ENCODE peak calls at places on chromosomes 6 and 20, in eight cellular contexts. M is H1, Y is lung, G is lower lobe of right lung, L is MM.1S, T is H9, R is kidney, J is ovary. U is an unnamed sample. For H3K4me1, the result is how much of the 10 kb centered on the place peaks cover.

GRCh38 chr6:118663993-118664985 is 12.9 kb upstream of the CEP85L start:
- DNase-seq in M (no peak), Y (no peak), G (no peak), L (no peak), T (no peak), R (no peak), J (no peak), U (no peak)

GRCh38 chr6:36296240-36296639 is 26.4 kb downstream of the PNPLA1 start:
- DNase-seq in M (no peak), Y (no peak), G (no peak), L (no peak), T (no peak), R (no peak), J (no peak), U (no peak)

GRCh38 chr6:32087574-32088486 is 21.3 kb downstream of the TNXB start:
- DNase-seq in M (peak), Y (peak), G (peak), L (peak), T (peak), R (peak), J (peak), U (no peak)

GRCh38 chr6:75202676-75203131 is 3.1 kb downstream of the COL12A1 start:
- DNase-seq in M (peak), Y (no peak), G (no peak), L (no peak), T (no peak), R (peak), J (peak), U (no peak)

GRCh38 chr6:150987371-150987828 is 121.9 kb downstream of the MTHFD1L start:
- DNase-seq in M (no peak), Y (no peak), G (no peak), L (no peak), T (no peak), R (no peak), J (no peak), U (no peak)

GRCh38 chr6:168658059-168658458 is 217.1 kb downstream of the SMOC2 start:
- DNase-seq in M (no peak), Y (no peak), G (no peak), L (no peak), T (no peak), R (no peak), J (no peak), U (no peak)

GRCh38 chr6:108432792-108433191 is 127.9 kb upstream of the FOXO3 start:
- DNase-seq in M (no peak), Y (no peak), G (no peak), L (no peak), T (no peak), R (no peak), J (no peak), U (no peak)

GRCh38 chr6:168964138-168964892 is 289.3 kb downstream of the THBS2 start:
- DNase-seq in M (no peak), Y (no peak), G (no peak), L (no peak), T (no peak), R (no peak), J (no peak), U (no peak)

GRCh38 chr20:32554965-32555289 is 30.2 kb downstream of the NOL4L start:
- DNase-seq in M (no peak), Y (no peak), G (no peak), L (no peak), T (no peak), R (no peak), J (no peak), U (no peak)

GRCh38 chr6:152318278-152318677 is 318.9 kb downstream of the SYNE1 start:
- DNase-seq in M (no peak), Y (no peak), G (no peak), L (no peak), T (no peak), R (no peak), J (no peak), U (no peak)

GRCh38 chr6:32967151-32968091 is 973 bp upstream of the BRD2 start:
- DNase-seq in M (peak), Y (no peak), G (no peak), L (peak), T (peak), R (no peak), J (no peak), U (no peak)

GRCh38 chr20:8385247-8385646 is 253.2 kb downstream of the PLCB1 start:
- DNase-seq in M (no peak), Y (no peak), G (no peak), L (no peak), T (peak), R (peak), J (no peak), U (no peak)

GRCh38 chr6:53178837-53179432 is 30.3 kb upstream of the GCM1 start:
- DNase-seq in M (no peak), Y (no peak), G (no peak), L (no peak), T (no peak), R (no peak), J (no peak), U (no peak)

GRCh38 chr20:46548688-46549087 is 1.8 kb downstream of the OCSTAMP start:
- DNase-seq in M (no peak), Y (no peak), G (no peak), L (no peak), T (no peak), R (no peak), J (no peak), U (no peak)
- H3K4me1 ChIP-seq in M (under half), Y (under half), G (under half), L (half or more), T (under half), R (under half), J (under half), U (under half)

GRCh38 chr20:18613553-18613952 is 25.7 kb downstream of the DTD1 start:
- DNase-seq in M (no peak), Y (no peak), G (no peak), L (no peak), T (no peak), R (no peak), J (no peak), U (no peak)

GRCh38 chr20:18609741-18610140 is 21.9 kb downstream of the DTD1 start:
- DNase-seq in M (no peak), Y (no peak), G (no peak), L (no peak), T (no peak), R (no peak), J (no peak), U (no peak)

GRCh38 chr20:18615020-18615652 is 27.3 kb downstream of the DTD1 start:
- DNase-seq in M (no peak), Y (no peak), G (no peak), L (no peak), T (no peak), R (no peak), J (no peak), U (no peak)

GRCh38 chr20:18614244-18614643 is 26.4 kb downstream of the DTD1 start:
- DNase-seq in M (no peak), Y (no peak), G (no peak), L (no peak), T (no peak), R (no peak), J (no peak), U (no peak)

GRCh38 chr20:18611492-18611891 is 23.6 kb downstream of the DTD1 start:
- DNase-seq in M (no peak), Y (no peak), G (no peak), L (no peak), T (no peak), R (no peak), J (no peak), U (no peak)
- TF ChIP-seq CTCF in M (no peak), Y (no peak), G (no peak), L (no peak), T (no peak), R (no peak), J (no peak), U (no peak)

GRCh38 chr20:50915424-50915823 is 15.8 kb downstream of the ADNP start:
- DNase-seq in M (no peak), Y (no peak), G (no peak), L (no peak), T (no peak), R (no peak), J (no peak), U (no peak)
- H3K4me1 ChIP-seq in M (under half), Y (under half), G (half or more), L (under half), T (under half), R (under half), J (under half), U (under half)

DNA sequence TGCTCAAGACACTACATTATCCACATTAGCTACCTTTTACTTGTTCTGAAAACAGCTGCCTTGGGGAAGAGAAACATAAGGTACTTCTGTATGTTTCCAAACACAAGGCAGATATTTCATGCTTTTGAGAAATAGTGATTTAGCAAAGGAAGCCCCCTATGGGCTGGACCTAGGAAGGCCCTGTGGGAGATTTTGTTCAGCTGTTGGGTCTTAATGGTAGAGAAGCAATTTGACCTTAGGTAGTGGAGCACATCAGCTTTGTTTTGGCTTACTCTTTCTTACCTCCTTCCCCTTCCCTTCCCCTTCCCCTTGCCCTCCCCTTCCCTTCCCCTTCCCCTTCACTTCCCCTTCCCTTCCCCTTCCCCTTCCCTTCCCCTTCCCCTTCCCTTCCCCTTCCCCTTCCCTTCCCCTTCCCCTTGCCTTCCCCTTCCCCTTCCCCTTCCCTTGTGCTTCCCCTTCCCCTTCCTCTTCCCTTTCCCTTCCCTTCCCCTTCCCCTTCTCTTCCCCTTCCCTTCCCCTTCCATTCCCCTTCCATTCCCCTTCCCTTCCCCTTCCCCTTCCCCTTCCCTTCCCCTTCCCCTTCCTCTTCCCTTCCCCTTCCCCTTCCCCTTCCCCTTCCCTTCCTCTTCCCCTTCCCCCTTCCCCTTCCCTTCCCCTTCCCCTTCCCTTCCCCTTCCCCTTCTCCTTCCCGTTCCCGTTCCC is 84.6 kb downstream of the ANKS1A start:
- DNase-seq in M (no peak), Y (no peak), G (no peak), L (no peak), T (no peak), R (no peak), J (no peak), U (no peak)
- TF ChIP-seq CTCF in M (peak), Y (no peak), G (peak), L (peak), T (peak), R (no peak), J (no peak), U (no peak)

GRCh38 chr20:48825551-48825885 is 2.3 kb downstream of the PREX1 start:
- DNase-seq in M (no peak), Y (no peak), G (no peak), L (no peak), T (no peak), R (no peak), J (no peak), U (no peak)
- H3K4me1 ChIP-seq in M (under half), Y (under half), G (half or more), L (under half), T (under half), R (under half), J (under half), U (under half)